ENCODE peak calls at places on chromosomes 2 and 18, in nine cellular contexts. N is HFF-Myc, C is cardiac muscle cell, M is lung, X is mesothelial cell of epicardium, S is prostate gland, K is GM13977, G is fibroblast of lung, F is astrocyte of the cerebellum. P is an unnamed sample.

GRCh38 chr2:38296381-38296780 is 80.7 kb downstream of the ATL2 start:
- DNase-seq in F (no peak), C (no peak), N (no peak), M (no peak), G (no peak), X (no peak), S (no peak), K (no peak), P (no peak)

GRCh38 chr2:113886479-113887383 is 3.2 kb upstream of the ACTR3 start:
- DNase-seq in X (no peak), C (no peak), S (peak), G (peak), K (peak), F (peak), N (peak), M (peak), P (peak)

GRCh38 chr2:40364143-40364903 is 87.6 kb downstream of the SLC8A1 start:
- DNase-seq in G (peak), M (no peak), K (no peak), F (no peak), X (no peak), C (no peak), S (no peak), N (no peak), P (no peak)

GRCh38 chr18:9861157-9861556 is 24.6 kb upstream of the TXNDC2 start:
- DNase-seq in X (no peak), K (peak), N (no peak), C (no peak), G (no peak), F (no peak), M (no peak), S (no peak), P (no peak)

GRCh38 chr2:220588148-220588547 is 960.7 kb downstream of the SLC4A3 start:
- DNase-seq in G (no peak), C (no peak), M (no peak), F (no peak), N (no peak), S (no peak), X (no peak), K (no peak), P (no peak)

GRCh38 chr18:49510393-49511115 is 23.5 kb upstream of the C18orf32 start:
- DNase-seq in X (peak), F (no peak), G (peak), C (peak), S (peak), M (peak), N (no peak), K (peak), P (peak)

GRCh38 chr2:73266061-73266891 is 18.0 kb downstream of the FBXO41 start:
- DNase-seq in F (no peak), G (peak), K (no peak), C (no peak), S (no peak), M (no peak), X (no peak), N (no peak), P (no peak)

GRCh38 chr18:63410792-63411191 is 11.5 kb downstream of the VPS4B start:
- DNase-seq in G (peak), X (no peak), S (no peak), C (no peak), N (peak), K (no peak), M (no peak), F (peak), P (no peak)

GRCh38 chr18:24126155-24126947 is 12.5 kb upstream of the CABYR start:
- DNase-seq in M (no peak), K (no peak), C (no peak), G (peak), S (no peak), X (no peak), N (no peak), F (no peak), P (no peak)

GRCh38 chr18:75045249-75045648 is 163.7 kb downstream of the PTGR3 start:
- DNase-seq in N (no peak), S (no peak), G (no peak), F (no peak), X (no peak), K (no peak), C (no peak), M (no peak), P (no peak)

GRCh38 chr18:63317982-63318881 is 1.3 kb downstream of the BCL2 start:
- DNase-seq in G (no peak), N (no peak), F (no peak), K (peak), S (peak), M (peak), X (no peak), C (peak), P (peak)

GRCh38 chr2:128607440-128607839 is 288.8 kb upstream of the HS6ST1 start:
- DNase-seq in K (no peak), N (no peak), C (no peak), G (no peak), M (no peak), F (no peak), X (no peak), S (no peak), P (no peak)

GRCh38 chr18:58102875-58103274 is 58.8 kb downstream of the NEDD4L start:
- DNase-seq in N (no peak), K (no peak), X (no peak), F (no peak), M (no peak), S (no peak), G (no peak), C (no peak), P (no peak)

GRCh38 chr2:143161982-143162837 is 33.0 kb downstream of the ARHGAP15 start:
- DNase-seq in S (peak), X (peak), M (no peak), F (peak), C (peak), G (peak), K (no peak), N (peak), P (peak)

GRCh38 chr2:188695953-188696352 is 278.2 kb upstream of the COL3A1 start:
- DNase-seq in F (peak), C (no peak), X (no peak), M (no peak), S (no peak), K (no peak), N (no peak), G (peak), P (no peak)

GRCh38 chr2:30231726-30232026 is 342 bp downstream of the LBH start:
- DNase-seq in N (no peak), C (no peak), S (no peak), X (no peak), K (no peak), M (no peak), G (no peak), F (no peak), P (no peak)

GRCh38 chr2:172086349-172087190 is 1.3 kb downstream of the DLX1 start:
- DNase-seq in N (no peak), C (peak), K (peak), G (no peak), X (peak), F (no peak), S (no peak), M (no peak), P (peak)

GRCh38 chr2:108169982-108170625 is 69.7 kb upstream of the SULT1C3 start:
- DNase-seq in F (no peak), N (no peak), G (peak), X (no peak), C (peak), M (no peak), K (no peak), S (no peak), P (no peak)

GRCh38 chr2:25566694-25567093 is 106.7 kb downstream of the DTNB start:
- DNase-seq in N (no peak), C (peak), X (no peak), G (no peak), S (no peak), M (no peak), F (no peak), K (peak), P (no peak)

GRCh38 chr2:7592618-7593140 is 675.5 kb downstream of the RNF144A start:
- DNase-seq in N (no peak), X (no peak), C (no peak), M (no peak), F (no peak), G (no peak), S (no peak), K (no peak), P (no peak)

GRCh38 chr18:55906533-55906932 is 318.5 kb upstream of the TCF4 start:
- DNase-seq in N (no peak), C (no peak), X (no peak), K (no peak), G (no peak), F (no peak), S (no peak), M (no peak), P (no peak)

GRCh38 chr2:164625378-164625971 is 4.2 kb upstream of the GRB14 start:
- DNase-seq in K (no peak), X (no peak), F (no peak), M (no peak), G (no peak), N (no peak), C (no peak), S (no peak), P (no peak)

GRCh38 chr2:227030789-227031188 is 133.2 kb downstream of the COL4A4 start:
- DNase-seq in S (no peak), X (no peak), F (no peak), C (no peak), G (no peak), K (no peak), M (no peak), N (no peak), P (no peak)

GRCh38 chr18:76914314-76914713 is 92.0 kb downstream of the ZNF236 start:
- DNase-seq in G (no peak), K (no peak), N (no peak), M (no peak), X (no peak), F (no peak), C (no peak), S (no peak), P (no peak)

GRCh38 chr2:223751012-223751411 is 86.4 kb downstream of the AP1S3 start:
- DNase-seq in N (no peak), F (no peak), X (no peak), C (no peak), K (no peak), G (no peak), S (no peak), M (no peak), P (no peak)

GRCh38 chr2:145095641-145096435 is 575.9 kb upstream of the ZEB2 start:
- DNase-seq in G (peak), S (no peak), K (no peak), M (no peak), F (no peak), N (no peak), X (no peak), C (no peak), P (no peak)

GRCh38 chr2:118246726-118247125 is 158.5 kb downstream of the INSIG2 start:
- DNase-seq in N (no peak), F (no peak), M (no peak), S (no peak), X (no peak), K (no peak), G (no peak), C (no peak), P (no peak)

GRCh38 chr2:11024687-11025086 is 113.0 kb downstream of the KCNF1 start:
- DNase-seq in N (no peak), S (no peak), K (no peak), C (no peak), G (no peak), X (no peak), M (no peak), F (no peak), P (no peak)

GRCh38 chr2:29066989-29067605 is 7.2 kb downstream of the PCARE start:
- DNase-seq in S (peak), G (no peak), N (no peak), C (no peak), F (no peak), M (no peak), X (peak), K (no peak), P (no peak)

GRCh38 chr2:180406687-180407086 is 399.6 kb upstream of the CWC22 start:
- DNase-seq in M (no peak), K (no peak), X (no peak), C (no peak), G (no peak), N (no peak), S (no peak), F (no peak), P (no peak)

GRCh38 chr2:46913471-46914381 is 1.9 kb downstream of the MCFD2 start:
- DNase-seq in S (no peak), C (no peak), N (no peak), X (no peak), K (no peak), M (peak), G (peak), F (no peak), P (peak)
- TF ChIP-seq CTCF in S (no peak), C (no peak), N (no peak), X (no peak), K (no peak), M (no peak), G (no peak), F (no peak), P (no peak)

GRCh38 chr2:235170536-235171510 is 219.0 kb downstream of the SH3BP4 start:
- DNase-seq in G (peak), N (no peak), S (no peak), M (no peak), C (peak), X (no peak), K (no peak), F (peak), P (peak)
- TF ChIP-seq CTCF in G (peak), N (no peak), S (no peak), M (no peak), C (peak), X (no peak), K (no peak), F (peak), P (no peak)

GRCh38 chr18:46754188-46754587 is 2.7 kb downstream of the ST8SIA5 start:
- DNase-seq in K (peak), M (no peak), C (no peak), F (no peak), N (no peak), G (no peak), X (no peak), S (no peak), P (no peak)

GRCh38 chr18:46756172-46756558 is 688 bp downstream of the ST8SIA5 start:
- DNase-seq in C (no peak), S (no peak), M (no peak), G (no peak), X (no peak), N (no peak), F (no peak), K (peak), P (no peak)

GRCh38 chr18:46755315-46756171 is 1.3 kb downstream of the ST8SIA5 start:
- DNase-seq in X (no peak), M (no peak), S (no peak), G (no peak), K (peak), F (no peak), C (no peak), N (no peak), P (no peak)

GRCh38 chr18:46756559-46757201 is at the start of gene ST8SIA5:
- DNase-seq in S (no peak), C (peak), G (no peak), F (no peak), X (no peak), K (peak), N (no peak), M (no peak), P (no peak)

DNA sequence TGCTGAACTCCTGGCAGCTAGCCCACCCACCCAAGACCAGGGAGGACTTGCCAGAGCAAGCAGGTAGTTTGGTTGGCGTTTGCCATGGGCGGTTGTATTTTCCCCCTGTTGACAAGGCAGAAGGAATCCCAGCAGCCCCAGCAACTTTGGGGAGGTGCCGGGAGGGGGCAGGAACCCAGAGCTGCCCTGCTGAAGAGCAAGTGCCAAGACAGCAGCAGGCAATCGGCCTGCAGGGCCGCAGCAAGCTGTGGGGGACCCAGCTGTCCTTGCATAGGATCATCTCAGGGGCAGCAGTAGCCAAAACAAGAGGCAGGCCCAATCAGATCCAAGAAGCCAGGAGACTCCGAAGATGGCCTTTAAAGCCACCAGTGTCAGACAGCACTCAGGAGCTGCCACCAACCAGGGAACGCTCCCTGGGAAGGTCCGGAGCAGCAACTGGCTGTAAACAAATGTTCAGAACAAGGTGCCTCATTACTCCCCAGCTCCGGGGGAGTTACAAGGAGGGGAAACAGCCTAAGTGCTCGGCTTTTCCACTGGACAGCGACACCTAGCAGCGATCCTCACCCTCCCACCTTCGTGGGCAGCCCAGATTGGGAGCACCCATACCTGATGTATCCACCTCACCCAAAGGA is 2.1 kb downstream of the ST8SIA5 start:
- DNase-seq in G (no peak), K (peak), F (no peak), N (no peak), M (no peak), X (no peak), C (peak), S (no peak), P (no peak)
- TF ChIP-seq CTCF in G (no peak), K (peak), F (peak), N (peak), M (no peak), X (no peak), C (no peak), S (no peak), P (no peak)

GRCh38 chr2:159307942-159308341 is 21.4 kb upstream of the WDSUB1 start:
- DNase-seq in C (no peak), M (no peak), S (no peak), G (no peak), N (no peak), X (no peak), K (no peak), F (no peak), P (no peak)
- TF ChIP-seq CTCF in C (no peak), M (no peak), S (no peak), G (no peak), N (no peak), X (no peak), K (no peak), F (no peak), P (no peak)

GRCh38 chr2:37143986-37144385 is 12.8 kb downstream of the EIF2AK2 start:
- DNase-seq in C (no peak), F (no peak), X (no peak), M (no peak), N (no peak), G (peak), K (no peak), S (no peak), P (no peak)
- TF ChIP-seq CTCF in C (no peak), F (no peak), X (no peak), M (no peak), N (no peak), G (no peak), K (no peak), S (no peak), P (no peak)